ENCODE peak calls at places on chromosomes 11 and 22, in four cellular contexts. X is WTC11, S is K562, R is HepG2. W is an unnamed sample.
A peak's percentile ranks its signal among the peaks of the same experiment; 100 is the strongest.

GRCh38 chr11:67266424-67267187 is at the start of gene GRK2:
- DNase-seq in S (peak; percentile 92), X (no peak), R (no peak), W (peak; percentile 78)

GRCh38 chr11:26753738-26754504 is 32.1 kb upstream of the SLC5A12 start:
- DNase-seq in R (peak; percentile 56), S (peak; percentile 8), X (peak; percentile 37), W (peak; percentile 41)

GRCh38 chr11:57403176-57404147 is 13.0 kb upstream of the PRG2 start:
- DNase-seq in X (no peak), R (no peak), S (no peak), W (no peak)

GRCh38 chr22:50308597-50308935 is 1.1 kb upstream of the PLXNB2 start:
- DNase-seq in X (no peak), S (peak; percentile 56), R (peak; percentile 59), W (no peak)

GRCh38 chr11:1864216-1864615 is 11.3 kb downstream of the LSP1 start:
- DNase-seq in R (no peak), S (no peak), X (no peak), W (no peak)

GRCh38 chr11:1336836-1337646 is 27.6 kb upstream of the TOLLIP start:
- DNase-seq in S (no peak), X (peak; percentile 55), R (no peak), W (no peak)

GRCh38 chr11:109012996-109013395 is 348.1 kb downstream of the DDX10 start:
- DNase-seq in X (no peak), R (no peak), S (no peak), W (no peak)

GRCh38 chr11:115505165-115505564 is 950 bp upstream of the CADM1 start:
- DNase-seq in S (no peak), R (no peak), X (peak; percentile 20), W (peak; percentile 33)

GRCh38 chr22:20536590-20537324 is 29.3 kb downstream of the MED15 start:
- DNase-seq in R (no peak), X (no peak), S (peak; percentile 66), W (no peak)

GRCh38 chr22:46763051-46763705 is 728 bp downstream of the TBC1D22A start:
- DNase-seq in S (peak; percentile 35), X (no peak), R (no peak), W (no peak)

GRCh38 chr22:27129266-27129665 is 471.9 kb downstream of the MIAT start:
- DNase-seq in S (no peak), R (no peak), X (no peak), W (no peak)

GRCh38 chr22:30056015-30056414 is 24.2 kb upstream of the HORMAD2 start:
- DNase-seq in R (no peak), S (no peak), X (no peak), W (no peak)

GRCh38 chr11:44301856-44302231 is 8.1 kb downstream of the ALX4 start:
- DNase-seq in X (no peak), S (peak; percentile 38), R (no peak), W (no peak)

GRCh38 chr11:118343981-118344521 is at the start of gene CD3G:
- DNase-seq in R (no peak), X (no peak), S (no peak), W (no peak)

GRCh38 chr11:130581631-130582030 is 133.2 kb downstream of the ADAMTS15 start:
- DNase-seq in S (no peak), X (no peak), R (no peak), W (no peak)

GRCh38 chr22:49096476-49096875 is 731.2 kb downstream of the BRD1 start:
- DNase-seq in S (no peak), R (no peak), X (no peak), W (no peak)

GRCh38 chr11:116432301-116432700 is 340.5 kb downstream of the BUD13 start:
- DNase-seq in R (no peak), X (no peak), S (no peak), W (no peak)

GRCh38 chr11:117535870-117536411 is 208.3 kb downstream of the CEP164 start:
- DNase-seq in X (no peak), S (no peak), R (no peak), W (no peak)

GRCh38 chr11:118485273-118485672 is 42.0 kb upstream of the TTC36 start:
- DNase-seq in R (no peak), X (no peak), S (peak; percentile 46), W (no peak)

DNA sequence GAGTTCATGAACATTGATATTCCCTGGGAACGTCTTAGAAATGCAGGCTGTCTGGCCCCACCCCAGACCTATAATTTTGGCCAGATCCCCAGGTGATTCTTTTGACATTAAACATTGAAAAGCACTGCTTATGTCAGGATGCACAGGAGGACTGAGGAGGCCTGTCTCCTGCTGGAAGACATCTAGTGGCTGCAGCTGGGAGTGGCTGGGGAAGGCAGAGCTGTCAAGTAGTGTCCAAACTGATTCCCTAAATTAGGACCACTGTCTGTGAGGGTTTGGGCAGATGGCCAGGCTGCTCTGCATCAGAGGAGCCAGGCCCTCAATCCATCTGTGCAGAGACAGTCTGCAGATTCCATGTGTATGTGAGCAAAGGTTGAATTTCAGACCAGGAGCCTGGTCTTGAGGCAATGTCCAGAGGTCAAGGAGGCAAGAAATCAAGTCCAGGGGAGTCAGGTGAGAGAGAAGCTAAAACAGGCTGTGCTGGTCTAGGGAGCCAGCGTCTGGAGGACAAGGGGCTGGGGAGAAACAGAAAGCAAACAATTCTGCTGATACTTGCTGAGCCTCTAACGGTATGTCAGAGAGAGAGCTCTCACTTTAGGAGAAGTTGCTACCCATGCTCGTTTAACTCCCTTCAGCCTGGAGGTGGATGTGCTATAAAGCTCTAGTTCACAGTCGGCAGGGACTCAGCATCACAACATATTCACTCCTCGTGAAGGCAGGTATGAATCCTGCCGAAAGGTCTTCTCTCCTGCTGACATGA is 15.3 kb upstream of the SYTL2 start:
- DNase-seq in S (no peak), X (peak; percentile 43), R (no peak), W (peak; percentile 57)
- TF ChIP-seq ELF4 in S (no peak), X (no peak), R (no peak), W (no peak)

GRCh38 chr11:5596611-5597201 is at the start of gene TRIM6:
- DNase-seq in X (peak; percentile 66), R (no peak), S (peak; percentile 65), W (peak; percentile 39)
- TF ChIP-seq ELF4 in X (no peak), R (no peak), S (no peak), W (no peak)

DNA sequence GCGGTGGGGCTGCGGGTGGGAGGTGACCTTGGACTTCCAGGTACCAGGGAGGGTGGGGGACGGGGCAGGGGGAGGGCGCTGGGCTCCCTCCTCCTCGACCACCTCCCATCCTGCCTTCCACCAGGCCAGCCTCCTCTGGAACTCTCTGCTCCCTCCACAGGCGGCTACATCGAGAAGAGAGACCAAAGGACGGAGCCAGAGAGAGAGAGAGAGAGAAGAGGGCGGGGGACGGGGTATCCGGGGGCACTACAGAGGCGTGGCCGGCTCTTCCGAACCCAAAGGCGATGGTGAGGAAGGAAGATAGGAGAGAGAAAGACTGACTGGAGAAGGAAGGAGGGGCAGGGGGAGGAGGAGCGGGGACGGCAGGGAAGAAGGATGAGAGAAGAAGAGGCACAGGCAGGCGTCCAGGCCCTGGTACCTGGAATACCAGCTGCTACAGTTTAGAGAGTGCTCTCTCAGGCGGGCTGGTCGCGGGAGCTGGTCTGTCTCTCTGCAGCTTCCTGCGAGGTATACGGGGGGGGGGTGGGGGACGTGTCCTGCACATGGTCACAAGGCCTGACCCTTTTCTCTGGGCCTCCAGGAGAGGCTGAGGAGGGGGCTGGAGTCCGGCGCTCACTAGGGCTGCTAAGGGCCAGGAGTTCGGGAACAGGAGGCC is 38.0 kb downstream of the IGSF9B start:
- DNase-seq in X (no peak), S (no peak), R (no peak), W (no peak)
- TF ChIP-seq ELF4 in X (no peak), S (no peak), R (no peak), W (no peak)

GRCh38 chr11:12862761-12863469 is 146.2 kb upstream of the RASSF10 start:
- DNase-seq in X (peak; percentile 81), R (no peak), S (peak; percentile 36), W (peak; percentile 50)
- TF ChIP-seq ELF4 in X (no peak), R (no peak), S (no peak), W (no peak)

DNA sequence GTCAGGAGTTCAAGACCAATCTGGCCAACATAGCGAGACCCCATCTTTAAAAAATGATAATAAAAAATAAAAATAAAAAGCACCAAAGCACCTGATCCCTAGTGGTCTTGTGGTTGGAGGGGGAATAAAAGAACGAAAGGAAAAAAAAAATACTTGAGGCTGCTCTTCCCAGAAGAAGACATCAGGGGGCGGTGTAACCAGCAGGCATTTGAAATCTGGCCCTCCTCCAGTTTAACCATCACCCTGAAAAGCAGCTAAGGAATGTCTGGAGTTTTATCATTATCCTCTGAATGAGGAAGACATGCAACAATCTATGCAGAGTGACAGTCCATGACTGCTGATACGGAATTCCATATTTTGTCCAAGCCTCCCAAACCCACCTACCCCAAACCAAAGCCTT is 5.6 kb upstream of the KCTD17 start:
- DNase-seq in R (no peak), X (no peak), S (peak; percentile 31), W (peak; percentile 73)
- TF ChIP-seq ELF4 in R (no peak), X (no peak), S (no peak), W (no peak)

DNA sequence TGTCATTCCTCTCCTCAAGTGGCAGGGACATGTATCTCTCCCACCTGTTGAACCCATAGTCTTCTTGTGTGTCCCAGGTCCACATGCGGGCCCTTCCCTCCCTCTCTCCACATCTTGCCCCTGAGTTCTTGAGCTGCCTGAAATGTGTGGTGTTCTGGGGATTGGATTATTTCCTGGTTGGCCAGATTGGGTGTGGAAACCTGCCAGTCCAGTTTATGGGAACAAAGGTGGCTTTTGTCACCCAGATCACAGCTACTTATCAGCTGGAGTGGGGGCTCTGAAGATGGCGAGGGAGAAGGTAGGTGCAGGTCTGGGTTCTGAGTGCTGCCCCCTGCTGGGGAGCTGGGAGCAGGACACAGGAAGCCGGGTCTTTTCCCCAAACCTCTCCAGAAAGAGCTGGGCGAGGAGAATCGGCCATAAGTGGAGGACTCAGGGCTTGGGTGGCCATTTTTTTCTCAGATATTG is 14.2 kb downstream of the DTX4 start:
- DNase-seq in S (peak; percentile 84), R (peak; percentile 50), X (peak; percentile 68), W (peak; percentile 56)
- TF ChIP-seq ELF4 in S (no peak), R (no peak), X (no peak), W (no peak)

DNA sequence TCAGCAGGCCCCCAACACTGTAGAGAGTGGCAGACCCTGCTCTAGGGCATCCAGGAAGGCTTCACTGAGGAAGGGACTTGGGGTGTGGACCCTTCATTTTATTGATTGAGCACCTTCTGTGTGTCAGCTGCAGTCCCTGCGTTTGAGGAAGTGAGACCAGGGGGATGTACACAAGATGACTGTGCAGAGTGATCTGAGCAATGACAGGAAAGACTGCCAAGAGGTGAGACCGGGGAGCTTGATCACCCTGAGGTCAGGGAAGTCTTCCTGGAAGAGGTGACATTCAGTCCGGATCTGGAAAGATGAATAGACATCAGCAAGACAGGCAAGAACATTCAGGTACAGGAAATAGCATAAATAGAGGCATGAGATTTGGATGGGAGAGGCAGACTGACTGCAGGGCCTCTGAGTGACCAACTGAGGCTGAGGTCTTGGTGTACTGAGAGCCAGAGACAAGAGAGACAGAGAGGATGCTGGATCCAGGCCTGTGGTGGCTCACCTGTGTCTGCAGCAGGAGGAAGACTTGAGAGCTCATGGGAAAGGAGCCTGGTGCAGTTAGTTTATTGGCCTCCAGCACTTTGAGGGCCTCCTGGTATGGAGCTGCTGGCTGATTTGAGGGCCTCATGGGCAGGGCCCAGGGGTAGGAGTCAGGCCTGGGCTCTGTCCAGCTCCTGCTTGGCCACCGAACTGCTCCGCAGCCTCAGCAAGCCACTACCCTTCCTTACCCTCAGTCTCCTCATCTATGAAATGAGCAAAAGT is 5.2 kb downstream of the DGAT2 start:
- DNase-seq in X (no peak), R (no peak), S (no peak), W (no peak)
- TF ChIP-seq ELF4 in X (no peak), R (no peak), S (no peak), W (no peak)

GRCh38 chr11:89119426-89119825 is 53.6 kb upstream of the GRM5 start:
- DNase-seq in R (no peak), X (no peak), S (no peak), W (no peak)

GRCh38 chr11:89125298-89125697 is 52.4 kb upstream of the TYR start:
- DNase-seq in R (no peak), X (peak; percentile 25), S (no peak), W (no peak)
- TF ChIP-seq ELF4 in R (no peak), X (no peak), S (no peak), W (no peak)